ENCODE peak calls at places on chromosomes 1 and 21, in six cellular contexts. K is HCT116, C is H1, P is K562, H is GM12878, J is HepG2. S is an unnamed sample.
A peak's percentile ranks its signal among the peaks of the same experiment; 100 is the strongest.

GRCh38 chr1:6016191-6016865 is 24.1 kb upstream of the NPHP4 start:
- DNase-seq in C (no peak), P (no peak), K (no peak), H (no peak), J (no peak), S (no peak)

GRCh38 chr1:50697440-50698421 is 262.3 kb downstream of the FAF1 start:
- DNase-seq in H (no peak), K (no peak), C (no peak), P (no peak), J (no peak), S (no peak)

GRCh38 chr1:45282346-45282745 is 44.3 kb upstream of the HPDL start:
- DNase-seq in H (no peak), K (no peak), C (no peak), J (no peak), P (no peak), S (no peak)

GRCh38 chr1:156608981-156609380 is 7.7 kb upstream of the GPATCH4 start:
- DNase-seq in J (no peak), C (peak; percentile 62), P (peak; percentile 59), H (no peak), K (no peak), S (no peak)

GRCh38 chr1:226738995-226739695 is at the start of gene ITPKB:
- DNase-seq in K (no peak), C (peak; percentile 54), P (peak; percentile 39), J (no peak), H (no peak), S (no peak)

GRCh38 chr1:103459385-103459784 is 66.1 kb upstream of the RNPC3 start:
- DNase-seq in K (no peak), C (no peak), J (no peak), P (no peak), H (no peak), S (no peak)

GRCh38 chr1:109902204-109902985 is 8.3 kb upstream of the CSF1 start:
- DNase-seq in J (no peak), P (no peak), K (no peak), H (no peak), C (no peak), S (no peak)

GRCh38 chr1:183281039-183281438 is 95.0 kb downstream of the LAMC2 start:
- DNase-seq in J (no peak), H (no peak), K (peak; percentile 2), P (no peak), C (no peak), S (no peak)

GRCh38 chr1:46458846-46459245 is 30.8 kb upstream of the DMBX1 start:
- DNase-seq in P (no peak), J (no peak), C (no peak), H (no peak), K (no peak), S (no peak)

GRCh38 chr21:42865361-42866160 is 13.8 kb downstream of the WDR4 start:
- DNase-seq in C (no peak), P (no peak), K (no peak), J (no peak), H (no peak), S (no peak)

GRCh38 chr1:234201600-234201999 is 171.7 kb upstream of the COA6 start:
- DNase-seq in H (no peak), C (no peak), J (no peak), K (no peak), P (no peak), S (no peak)

GRCh38 chr1:50418600-50419109 is 4.6 kb downstream of the DMRTA2 start:
- DNase-seq in H (no peak), J (no peak), C (peak; percentile 72), K (no peak), P (peak; percentile 8), S (no peak)

GRCh38 chr1:101820080-101820479 is 176.6 kb downstream of the OLFM3 start:
- DNase-seq in J (peak; percentile 20), C (no peak), K (peak; percentile 16), H (no peak), P (no peak), S (peak; percentile 43)

GRCh38 chr1:15833842-15834405 is 13.6 kb upstream of the SPEN start:
- DNase-seq in K (no peak), C (no peak), H (no peak), P (no peak), J (no peak), S (no peak)
- H3K4me1 ChIP-seq in K (peaks cover 17% of the 10 kb centered on the region), C (peaks cover 1% of the 10 kb centered on the region), H (peaks cover 41% of the 10 kb centered on the region), P (peaks cover 54% of the 10 kb centered on the region), J (peaks cover 62% of the 10 kb centered on the region), S (no peaks in the 10 kb centered on the region)

GRCh38 chr1:59020151-59020997 is 236.5 kb upstream of the JUN start:
- DNase-seq in P (no peak), C (no peak), K (no peak), J (no peak), H (peak; percentile 87), S (no peak)
- TF ChIP-seq ZNF274 in P (no peak), C (no peak), K (no peak), J (no peak), H (no peak), S (no peak)

GRCh38 chr1:229325401-229325800 is 17.4 kb downstream of the CCSAP start:
- DNase-seq in H (no peak), J (no peak), K (no peak), P (no peak), C (no peak), S (no peak)
- H3K4me1 ChIP-seq in H (peaks cover 26% of the 10 kb centered on the region), J (peaks cover 19% of the 10 kb centered on the region), K (no peaks in the 10 kb centered on the region), P (no peaks in the 10 kb centered on the region), C (no peaks in the 10 kb centered on the region), S (no peaks in the 10 kb centered on the region)

GRCh38 chr1:36367798-36368197 is 17.9 kb downstream of the STK40 start:
- DNase-seq in H (no peak), C (no peak), P (no peak), J (no peak), K (no peak), S (no peak)

GRCh38 chr1:36366091-36366661 is 19.5 kb downstream of the STK40 start:
- DNase-seq in J (no peak), H (no peak), P (no peak), C (no peak), K (no peak), S (no peak)

GRCh38 chr1:36369061-36369470 is 16.7 kb downstream of the STK40 start:
- DNase-seq in P (peak; percentile 89), K (peak; percentile 43), H (no peak), C (peak; percentile 98), J (peak; percentile 57), S (no peak)

GRCh38 chr1:36367067-36367466 is 18.7 kb downstream of the STK40 start:
- DNase-seq in P (no peak), K (no peak), C (no peak), H (no peak), J (no peak), S (no peak)

GRCh38 chr1:36365310-36365895 is 20.3 kb downstream of the STK40 start:
- DNase-seq in P (no peak), J (no peak), C (no peak), H (no peak), K (no peak), S (no peak)
- TF ChIP-seq ZNF274 in P (no peak), J (no peak), C (no peak), H (no peak), K (no peak), S (no peak)